ENCODE peak calls at places on chromosomes 13 and 19, in four cellular contexts. E is HepG2, X is WTC11, V is K562. Q is an unnamed sample.

GRCh38 chr13:113851826-113852535 is 11.9 kb downstream of the GAS6 start:
- DNase-seq in E (no peak), X (peak; percentile 8), V (no peak), Q (no peak)

GRCh38 chr19:49912965-49913685 is 15.9 kb upstream of the ATF5 start:
- DNase-seq in E (peak; percentile 44), X (peak; percentile 66), V (peak; percentile 54), Q (no peak)

GRCh38 chr19:34457446-34457845 is 24.1 kb upstream of the WTIP start:
- DNase-seq in E (no peak), X (no peak), V (no peak), Q (no peak)

GRCh38 chr19:7861619-7862412 is 12.4 kb downstream of the PRR36 start:
- DNase-seq in E (no peak), X (peak; percentile 60), V (no peak), Q (no peak)

GRCh38 chr13:93775507-93776108 is 549.0 kb downstream of the GPC6 start:
- DNase-seq in E (peak; percentile 39), X (no peak), V (no peak), Q (no peak)

GRCh38 chr19:57398868-57399267 is 9.2 kb downstream of the ZNF548 start:
- DNase-seq in E (no peak), X (no peak), V (no peak), Q (no peak)

GRCh38 chr19:47143322-47144073 is 12.9 kb downstream of the SAE1 start:
- DNase-seq in E (no peak), X (no peak), V (no peak), Q (no peak)

GRCh38 chr13:64758520-64758919 is 2471.6 kb downstream of the PCDH9 start:
- DNase-seq in E (no peak), X (no peak), V (no peak), Q (no peak)

GRCh38 chr13:79541426-79542049 is 60.6 kb downstream of the NDFIP2 start:
- DNase-seq in E (peak; percentile 62), X (no peak), V (peak; percentile 61), Q (peak; percentile 21)

GRCh38 chr13:40770609-40770933 is 419 bp downstream of the MRPS31 start:
- DNase-seq in E (no peak), X (no peak), V (no peak), Q (no peak)

GRCh38 chr13:93169980-93170379 is 56.6 kb upstream of the GPC6 start:
- DNase-seq in E (peak; percentile 18), X (no peak), V (no peak), Q (no peak)

GRCh38 chr19:51607920-51608562 is 22.2 kb downstream of the SIGLEC5 start:
- DNase-seq in E (peak; percentile 60), X (peak; percentile 98), V (peak; percentile 93), Q (no peak)

GRCh38 chr19:10068205-10068604 is 17.9 kb upstream of the SHFL start:
- DNase-seq in E (no peak), X (no peak), V (no peak), Q (no peak)

GRCh38 chr13:19184176-19184575 is 2.6 kb upstream of the TUBA3C start:
- DNase-seq in E (no peak), X (no peak), V (no peak), Q (no peak)

GRCh38 chr13:40963927-40964326 is 55.2 kb downstream of the ELF1 start:
- DNase-seq in E (no peak), X (no peak), V (no peak), Q (no peak)

GRCh38 chr13:97976551-97977375 is 23.3 kb downstream of the IPO5 start:
- DNase-seq in E (no peak), X (peak; percentile 18), V (peak; percentile 18), Q (peak; percentile 75)

GRCh38 chr13:67443901-67444300 is 213.8 kb upstream of the PCDH9 start:
- DNase-seq in E (no peak), X (no peak), V (no peak), Q (no peak)

GRCh38 chr13:43664700-43665191 is 122.0 kb downstream of the ENOX1 start:
- DNase-seq in E (no peak), X (peak; percentile 28), V (no peak), Q (no peak)

GRCh38 chr13:75547917-75548316 is 1.7 kb upstream of the UCHL3 start:
- DNase-seq in E (no peak), X (no peak), V (no peak), Q (no peak)

GRCh38 chr13:75541961-75542360 is 4.3 kb upstream of the COMMD6 start:
- DNase-seq in E (no peak), X (no peak), V (no peak), Q (no peak)

GRCh38 chr13:75549262-75550158 is at the start of gene UCHL3:
- DNase-seq in E (peak; percentile 93), X (peak; percentile 98), V (peak; percentile 96), Q (peak; percentile 95)

GRCh38 chr13:75541287-75541686 is 3.6 kb upstream of the COMMD6 start:
- DNase-seq in E (no peak), X (no peak), V (peak; percentile 48), Q (no peak)

GRCh38 chr13:75544681-75545333 is 4.8 kb upstream of the UCHL3 start:
- DNase-seq in E (peak; percentile 78), X (no peak), V (no peak), Q (no peak)
- TF ChIP-seq FOXJ3 in E (no peak), X (no peak), V (no peak), Q (no peak)

DNA sequence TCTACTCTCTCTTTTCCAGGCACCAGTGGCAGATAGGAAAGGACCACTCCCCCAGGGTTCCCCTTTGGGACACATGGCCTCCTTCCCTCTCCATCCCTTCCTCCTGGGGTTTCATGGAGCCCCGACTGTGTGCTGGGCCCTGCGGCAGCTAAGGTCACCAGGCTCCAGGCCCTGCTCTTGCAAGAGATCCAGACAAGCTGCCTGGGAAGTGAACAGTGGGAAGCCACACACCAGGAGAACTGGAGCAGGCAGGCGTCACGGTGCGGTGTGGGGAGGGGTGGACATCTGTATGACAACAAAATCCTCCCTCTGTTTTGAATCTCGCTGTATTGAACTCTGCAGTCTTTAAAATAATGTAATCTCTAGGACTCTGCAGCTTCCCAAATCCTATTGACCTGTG is 330.1 kb downstream of the UQCRFS1 start:
- DNase-seq in E (no peak), X (no peak), V (no peak), Q (no peak)
- TF ChIP-seq FOXJ3 in E (no peak), X (no peak), V (no peak), Q (no peak)

DNA sequence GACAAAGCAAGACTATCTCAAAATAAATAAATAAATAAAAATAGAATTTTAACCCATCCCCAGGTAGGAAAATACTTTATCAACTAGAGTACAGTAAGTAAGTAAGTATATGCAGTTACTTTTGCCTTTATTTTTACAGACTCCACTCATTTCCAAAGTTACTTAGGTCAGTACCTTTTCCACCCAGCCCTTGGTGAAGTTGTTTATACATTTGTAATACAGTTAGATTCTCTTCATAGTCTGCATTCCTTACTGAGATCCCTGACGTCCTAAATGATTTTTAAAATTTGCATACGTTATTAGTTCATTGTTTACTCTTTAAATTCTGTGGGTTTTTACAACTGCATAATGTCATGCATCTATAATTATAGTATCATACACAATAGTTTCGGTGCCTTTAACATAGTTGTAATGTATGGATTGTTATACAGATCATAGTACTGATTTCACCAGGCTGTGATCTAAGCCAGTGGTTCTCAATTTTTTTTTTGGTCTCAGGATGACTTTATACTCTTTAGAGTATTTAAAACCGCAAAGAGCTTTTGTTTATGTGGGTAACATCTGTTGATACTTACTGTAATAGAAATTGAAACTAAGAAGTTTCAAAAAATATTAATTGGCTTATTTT is 10.4 kb downstream of the SETDB2 start:
- DNase-seq in E (no peak), X (no peak), V (no peak), Q (no peak)
- TF ChIP-seq FOXJ3 in E (no peak), X (no peak), V (no peak), Q (no peak)

GRCh38 chr19:2477141-2477710 is 1.3 kb downstream of the GADD45B start:
- DNase-seq in E (no peak), X (no peak), V (no peak), Q (no peak)

GRCh38 chr19:2476451-2477140 is 669 bp downstream of the GADD45B start:
- DNase-seq in E (no peak), X (peak; percentile 67), V (no peak), Q (peak; percentile 66)

GRCh38 chr19:2474232-2475017 is 1.5 kb upstream of the GADD45B start:
- DNase-seq in E (peak; percentile 76), X (peak; percentile 92), V (peak; percentile 87), Q (peak; percentile 95)

GRCh38 chr19:2475702-2476450 is at the start of gene GADD45B:
- DNase-seq in E (peak; percentile 93), X (peak; percentile 95), V (peak; percentile 97), Q (peak; percentile 99)

DNA sequence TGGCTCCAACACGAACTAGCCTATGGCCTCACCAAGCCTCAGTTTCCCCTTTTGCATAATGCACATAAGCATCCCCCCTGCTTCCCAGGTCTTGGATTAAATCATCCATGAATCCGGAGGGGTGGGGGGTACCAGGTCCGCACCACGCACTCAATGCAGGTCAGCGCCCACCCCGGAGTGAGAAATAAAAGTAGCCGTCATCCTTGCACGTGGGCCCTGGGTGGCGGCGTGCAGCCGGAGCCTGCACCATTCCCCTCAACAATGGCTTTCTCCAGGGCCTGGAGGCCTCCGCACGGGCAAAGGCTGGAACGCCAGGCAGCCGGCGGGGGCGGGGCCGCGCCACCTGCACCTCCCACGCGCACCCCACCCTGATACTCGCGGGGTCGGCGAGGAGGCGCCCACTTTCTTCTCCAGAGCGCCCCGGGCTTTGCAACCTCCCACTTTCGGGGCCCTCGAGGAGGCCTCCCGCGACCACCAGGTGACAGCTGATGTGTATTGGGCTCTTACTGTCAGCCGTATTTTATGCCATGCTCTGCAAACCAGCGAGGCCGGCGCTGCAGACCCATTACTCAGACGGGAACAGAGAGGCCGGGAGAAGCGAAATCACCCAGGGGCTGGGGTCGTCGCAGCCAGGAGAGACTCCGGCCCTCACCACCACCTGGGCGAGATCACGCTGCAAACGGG is 767 bp upstream of the GADD45B start:
- DNase-seq in E (no peak), X (peak; percentile 55), V (peak; percentile 49), Q (peak; percentile 54)
- TF ChIP-seq FOXJ3 in E (no peak), X (no peak), V (no peak), Q (no peak)

GRCh38 chr19:30784850-30785459 is 412.8 kb downstream of the ZNF536 start:
- DNase-seq in E (peak; percentile 16), X (peak; percentile 84), V (peak; percentile 64), Q (no peak)
- TF ChIP-seq FOXJ3 in E (no peak), X (no peak), V (no peak), Q (no peak)

GRCh38 chr19:29812080-29812880 is 489 bp downstream of the CCNE1 start:
- DNase-seq in E (no peak), X (peak; percentile 30), V (no peak), Q (peak; percentile 71)

GRCh38 chr19:29809795-29810503 is 1.8 kb upstream of the CCNE1 start:
- DNase-seq in E (no peak), X (no peak), V (no peak), Q (no peak)

GRCh38 chr19:29812881-29813275 is 1.1 kb downstream of the CCNE1 start:
- DNase-seq in E (no peak), X (no peak), V (no peak), Q (no peak)

GRCh38 chr19:29810504-29810871 is 1.3 kb upstream of the CCNE1 start:
- DNase-seq in E (no peak), X (no peak), V (peak; percentile 77), Q (no peak)

GRCh38 chr19:29811125-29812079 is at the start of gene CCNE1:
- DNase-seq in E (peak; percentile 65), X (peak; percentile 92), V (peak; percentile 91), Q (peak; percentile 99)
- TF ChIP-seq FOXJ3 in E (no peak), X (no peak), V (no peak), Q (no peak)